ENCODE peak calls at places on chromosomes 13 and 19, in four cellular contexts. B is fibroblast of pulmonary artery, I is left ventricle myocardium inferior, Q is suprapubic skin. U is an unnamed sample.

GRCh38 chr13:98143157-98143553 is 261 bp downstream of the FARP1 start:
- DNase-seq in B (no peak), I (peak), Q (no peak), U (no peak)

GRCh38 chr13:73449258-73449657 is 390.5 kb downstream of the KLF5 start:
- DNase-seq in B (peak), I (no peak), Q (no peak), U (no peak)

GRCh38 chr19:5492813-5493409 is 37.7 kb downstream of the ZNRF4 start:
- DNase-seq in B (no peak), I (no peak), Q (no peak), U (no peak)

GRCh38 chr13:108586826-108587225 is 42.6 kb upstream of the MYO16 start:
- DNase-seq in B (no peak), I (no peak), Q (no peak), U (no peak)

GRCh38 chr19:33418871-33419762 is 45.6 kb downstream of the CEBPG start:
- DNase-seq in B (no peak), I (no peak), Q (no peak), U (no peak)

GRCh38 chr19:3480383-3481091 is at the start of gene SMIM24:
- DNase-seq in B (no peak), I (no peak), Q (no peak), U (no peak)

GRCh38 chr13:108495686-108496363 is 133.6 kb upstream of the MYO16 start:
- DNase-seq in B (no peak), I (no peak), Q (no peak), U (no peak)

GRCh38 chr13:93283255-93283654 is 56.6 kb downstream of the GPC6 start:
- DNase-seq in B (no peak), I (no peak), Q (no peak), U (no peak)

GRCh38 chr13:80665792-80666333 is 324.9 kb upstream of the SPRY2 start:
- DNase-seq in B (no peak), I (no peak), Q (no peak), U (no peak)

GRCh38 chr19:10013316-10013715 is at the start of gene RDH8:
- DNase-seq in B (no peak), I (no peak), Q (no peak), U (no peak)

DNA sequence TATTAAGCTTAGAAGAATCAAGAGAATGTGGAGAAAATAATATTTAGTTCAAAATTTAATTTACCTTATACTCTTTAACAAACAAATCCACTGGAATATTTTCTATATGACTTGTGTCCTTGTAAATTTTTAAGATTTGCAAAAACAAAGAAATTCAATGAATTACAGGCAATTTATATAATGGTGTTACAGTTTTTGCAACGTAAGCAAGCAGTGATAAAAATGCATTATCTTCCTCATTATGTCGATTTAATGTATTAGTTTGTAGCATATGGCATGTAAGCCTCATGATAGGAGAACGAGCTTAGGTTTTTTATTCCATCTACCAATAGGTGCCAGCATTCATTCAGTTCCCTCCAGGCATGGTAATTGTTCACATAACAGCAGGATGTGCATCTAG is 100.0 kb upstream of the PCDH9 start:
- DNase-seq in B (no peak), I (no peak), Q (no peak), U (no peak)
- TF ChIP-seq CTCF in B (no peak), I (no peak), Q (no peak), U (no peak)

GRCh38 chr19:45471116-45471865 is 3.5 kb downstream of the FOSB start:
- DNase-seq in B (no peak), I (no peak), Q (no peak), U (peak)

GRCh38 chr19:45474191-45474940 is 6.6 kb downstream of the FOSB start:
- DNase-seq in B (peak), I (no peak), Q (peak), U (no peak)

GRCh38 chr19:45471866-45472556 is 4.2 kb downstream of the FOSB start:
- DNase-seq in B (peak), I (no peak), Q (no peak), U (peak)

GRCh38 chr19:45473366-45474190 is 5.8 kb downstream of the FOSB start:
- DNase-seq in B (no peak), I (no peak), Q (peak), U (no peak)

GRCh38 chr19:45472557-45473365 is 5.0 kb downstream of the FOSB start:
- DNase-seq in B (peak), I (no peak), Q (peak), U (peak)
- H3K4me3 ChIP-seq in B (no peak), I (peak), Q (no peak), U (no peak)

GRCh38 chr19:20238025-20238623 is 71.1 kb downstream of the ZNF486 start:
- DNase-seq in B (peak), I (peak), Q (peak), U (peak)
- TF ChIP-seq CTCF in B (no peak), I (no peak), Q (no peak), U (no peak)

GRCh38 chr19:50819636-50820035 is 4.0 kb downstream of the KLK1 start:
- DNase-seq in B (no peak), I (no peak), Q (no peak), U (no peak)

GRCh38 chr19:50818859-50819472 is 4.6 kb downstream of the KLK1 start:
- DNase-seq in B (no peak), I (no peak), Q (no peak), U (no peak)

GRCh38 chr19:50821248-50821612 is 2.4 kb downstream of the KLK1 start:
- DNase-seq in B (no peak), I (no peak), Q (no peak), U (no peak)

GRCh38 chr19:50820549-50821247 is 2.9 kb downstream of the KLK1 start:
- DNase-seq in B (no peak), I (no peak), Q (no peak), U (no peak)

GRCh38 chr19:50820086-50820485 is 3.5 kb downstream of the KLK1 start:
- DNase-seq in B (no peak), I (no peak), Q (no peak), U (no peak)
- H3K4me3 ChIP-seq in B (no peak), I (peak), Q (peak), U (no peak)

U was measured in AG10803.